ENCODE peak calls at places on chromosomes 13 and 19, in nine cellular contexts. One of them, this sample, is unnamed.
A peak's percentile ranks its signal among the peaks of the same experiment; 100 is the strongest.

GRCh38 chr19:4371898-4372629 is 28.3 kb downstream of the SH3GL1 start:
- DNase-seq in mammary epithelial cell: no peak
- DNase-seq in uterus: no peak
- DNase-seq in tibial nerve: no peak
- DNase-seq in mucosa of descending colon: no peak
- DNase-seq in WERI-Rb-1: no peak
- DNase-seq in GM12865: no peak
- DNase-seq in IMR-90: no peak
- DNase-seq in AG04450: no peak
- DNase-seq in this sample: no peak

GRCh38 chr13:32940601-32941000 is 75.6 kb upstream of the KL start:
- DNase-seq in mammary epithelial cell: no peak
- DNase-seq in uterus: no peak
- DNase-seq in tibial nerve: no peak
- DNase-seq in mucosa of descending colon: no peak
- DNase-seq in WERI-Rb-1: no peak
- DNase-seq in GM12865: peak; percentile 39
- DNase-seq in IMR-90: peak; percentile 56
- DNase-seq in AG04450: peak; percentile 6
- DNase-seq in this sample: no peak

GRCh38 chr13:98729526-98730057 is 22.9 kb downstream of the SLC15A1 start:
- DNase-seq in mammary epithelial cell: no peak
- DNase-seq in uterus: no peak
- DNase-seq in tibial nerve: no peak
- DNase-seq in mucosa of descending colon: no peak
- DNase-seq in WERI-Rb-1: no peak
- DNase-seq in GM12865: no peak
- DNase-seq in IMR-90: no peak
- DNase-seq in AG04450: no peak
- DNase-seq in this sample: no peak

GRCh38 chr13:93603043-93603442 is 376.4 kb downstream of the GPC6 start:
- DNase-seq in mammary epithelial cell: peak; percentile 86
- DNase-seq in uterus: no peak
- DNase-seq in tibial nerve: no peak
- DNase-seq in mucosa of descending colon: no peak
- DNase-seq in WERI-Rb-1: no peak
- DNase-seq in GM12865: no peak
- DNase-seq in IMR-90: peak; percentile 82
- DNase-seq in AG04450: peak; percentile 30
- DNase-seq in this sample: peak; percentile 91

GRCh38 chr13:103762523-103762922 is 696.3 kb upstream of the SLC10A2 start:
- DNase-seq in mammary epithelial cell: no peak
- DNase-seq in uterus: no peak
- DNase-seq in tibial nerve: no peak
- DNase-seq in mucosa of descending colon: no peak
- DNase-seq in WERI-Rb-1: no peak
- DNase-seq in GM12865: no peak
- DNase-seq in IMR-90: no peak
- DNase-seq in AG04450: no peak
- DNase-seq in this sample: no peak

GRCh38 chr13:32125221-32125621 is 93.6 kb downstream of the FRY start:
- DNase-seq in mammary epithelial cell: peak; percentile 61
- DNase-seq in uterus: no peak
- DNase-seq in tibial nerve: no peak
- DNase-seq in mucosa of descending colon: no peak
- DNase-seq in WERI-Rb-1: no peak
- DNase-seq in GM12865: no peak
- DNase-seq in IMR-90: peak; percentile 26
- DNase-seq in AG04450: no peak
- DNase-seq in this sample: no peak

GRCh38 chr13:97257800-97258799 is 36.0 kb downstream of the MBNL2 start:
- DNase-seq in mammary epithelial cell: peak; percentile 79
- DNase-seq in uterus: peak; percentile 75
- DNase-seq in tibial nerve: no peak
- DNase-seq in mucosa of descending colon: no peak
- DNase-seq in WERI-Rb-1: no peak
- DNase-seq in GM12865: peak; percentile 52
- DNase-seq in IMR-90: peak; percentile 90
- DNase-seq in AG04450: no peak
- DNase-seq in this sample: peak; percentile 81

GRCh38 chr19:2371656-2372055 is 11.6 kb downstream of the TMPRSS9 start:
- DNase-seq in mammary epithelial cell: peak; percentile 22
- DNase-seq in uterus: no peak
- DNase-seq in tibial nerve: no peak
- DNase-seq in mucosa of descending colon: no peak
- DNase-seq in WERI-Rb-1: no peak
- DNase-seq in GM12865: no peak
- DNase-seq in IMR-90: peak; percentile 60
- DNase-seq in AG04450: no peak
- DNase-seq in this sample: peak; percentile 21

GRCh38 chr13:74062933-74063332 is 71.3 kb downstream of the KLF12 start:
- DNase-seq in mammary epithelial cell: no peak
- DNase-seq in uterus: peak; percentile 49
- DNase-seq in tibial nerve: no peak
- DNase-seq in mucosa of descending colon: peak; percentile 49
- DNase-seq in WERI-Rb-1: no peak
- DNase-seq in GM12865: peak; percentile 85
- DNase-seq in IMR-90: peak; percentile 74
- DNase-seq in AG04450: no peak
- DNase-seq in this sample: no peak

GRCh38 chr19:16345457-16345856 is 20.8 kb downstream of the KLF2 start:
- DNase-seq in mammary epithelial cell: no peak
- DNase-seq in uterus: no peak
- DNase-seq in tibial nerve: no peak
- DNase-seq in mucosa of descending colon: no peak
- DNase-seq in WERI-Rb-1: no peak
- DNase-seq in GM12865: no peak
- DNase-seq in IMR-90: no peak
- DNase-seq in AG04450: no peak
- DNase-seq in this sample: no peak

GRCh38 chr13:101412076-101412475 is 4.2 kb downstream of the NALCN start:
- DNase-seq in mammary epithelial cell: no peak
- DNase-seq in uterus: no peak
- DNase-seq in tibial nerve: no peak
- DNase-seq in mucosa of descending colon: no peak
- DNase-seq in WERI-Rb-1: no peak
- DNase-seq in GM12865: no peak
- DNase-seq in IMR-90: no peak
- DNase-seq in AG04450: no peak
- DNase-seq in this sample: no peak

GRCh38 chr13:101415358-101416174 is 742 bp downstream of the NALCN start:
- DNase-seq in mammary epithelial cell: no peak
- DNase-seq in uterus: no peak
- DNase-seq in tibial nerve: no peak
- DNase-seq in mucosa of descending colon: no peak
- DNase-seq in WERI-Rb-1: peak; percentile 28
- DNase-seq in GM12865: peak; percentile 34
- DNase-seq in IMR-90: no peak
- DNase-seq in AG04450: no peak
- DNase-seq in this sample: no peak

GRCh38 chr13:101417501-101417900 is 1.2 kb upstream of the NALCN start:
- DNase-seq in mammary epithelial cell: no peak
- DNase-seq in uterus: no peak
- DNase-seq in tibial nerve: no peak
- DNase-seq in mucosa of descending colon: no peak
- DNase-seq in WERI-Rb-1: no peak
- DNase-seq in GM12865: no peak
- DNase-seq in IMR-90: no peak
- DNase-seq in AG04450: no peak
- DNase-seq in this sample: no peak

GRCh38 chr13:101417043-101417406 is 717 bp upstream of the NALCN start:
- DNase-seq in mammary epithelial cell: peak; percentile 87
- DNase-seq in uterus: no peak
- DNase-seq in tibial nerve: no peak
- DNase-seq in mucosa of descending colon: no peak
- DNase-seq in WERI-Rb-1: no peak
- DNase-seq in GM12865: no peak
- DNase-seq in IMR-90: peak; percentile 84
- DNase-seq in AG04450: peak; percentile 26
- DNase-seq in this sample: peak; percentile 76

DNA sequence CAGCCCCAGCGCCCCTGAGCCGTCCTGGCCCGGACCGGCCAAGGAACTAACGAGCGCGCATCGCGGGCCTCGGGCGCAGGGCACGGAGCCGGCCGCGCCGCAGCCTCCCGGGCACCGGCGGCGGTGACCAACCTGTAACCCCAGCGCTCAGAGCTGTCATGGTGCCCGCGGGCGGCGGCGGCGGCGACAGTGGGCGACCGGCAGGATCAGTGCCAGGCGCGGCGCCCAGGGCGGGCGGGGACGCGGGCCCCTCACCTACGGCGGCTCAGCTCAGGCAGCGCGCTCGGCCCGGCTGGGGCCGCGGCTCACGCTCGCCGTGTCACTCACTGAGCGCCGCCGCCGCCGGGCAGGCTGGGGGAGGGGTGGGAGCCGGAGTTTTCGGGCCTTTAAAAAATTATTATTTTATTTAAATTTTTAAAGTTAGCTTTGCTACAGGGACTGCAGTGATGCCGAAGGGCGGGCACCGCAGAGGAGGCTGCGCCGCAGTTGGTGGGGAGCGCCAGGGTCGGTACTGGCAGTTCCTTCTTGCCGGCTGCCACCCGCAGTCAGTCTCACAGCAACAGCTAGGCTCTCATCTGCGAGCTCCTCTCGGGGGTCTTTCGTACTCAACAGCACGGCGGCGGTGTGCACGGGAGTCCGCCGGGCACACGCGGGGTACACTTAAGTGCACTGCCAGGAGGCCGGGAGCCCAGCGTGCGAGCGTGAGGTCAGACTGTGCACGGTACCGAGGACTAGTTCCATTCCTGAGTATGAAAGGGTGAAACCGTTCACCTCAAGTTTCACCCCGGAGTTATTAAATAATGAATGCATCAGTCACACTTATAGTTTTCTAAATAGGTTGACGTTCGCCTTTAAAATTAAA is at the start of gene NALCN:
- DNase-seq in mammary epithelial cell: peak; percentile 14
- DNase-seq in uterus: no peak
- DNase-seq in tibial nerve: no peak
- DNase-seq in mucosa of descending colon: no peak
- DNase-seq in WERI-Rb-1: peak; percentile 58
- DNase-seq in GM12865: no peak
- DNase-seq in IMR-90: no peak
- DNase-seq in AG04450: no peak
- DNase-seq in this sample: peak; percentile 28
- H3K4me3 ChIP-seq in mammary epithelial cell: peak within 1 kb of the TSS; percentile 71
- H3K4me3 ChIP-seq in uterus: no peak within 1 kb of the TSS
- H3K4me3 ChIP-seq in tibial nerve: peak within 1 kb of the TSS; percentile 52
- H3K4me3 ChIP-seq in mucosa of descending colon: no peak within 1 kb of the TSS
- H3K4me3 ChIP-seq in WERI-Rb-1: peak within 1 kb of the TSS; percentile 77
- H3K4me3 ChIP-seq in GM12865: no peak within 1 kb of the TSS
- H3K4me3 ChIP-seq in IMR-90: peak within 1 kb of the TSS; percentile 65
- H3K4me3 ChIP-seq in AG04450: peak within 1 kb of the TSS; percentile 63
- H3K4me3 ChIP-seq in this sample: peak within 1 kb of the TSS; percentile 45

GRCh38 chr19:14474827-14475226 is 327 bp downstream of the PTGER1 start:
- DNase-seq in mammary epithelial cell: no peak
- DNase-seq in uterus: no peak
- DNase-seq in tibial nerve: no peak
- DNase-seq in mucosa of descending colon: no peak
- DNase-seq in WERI-Rb-1: no peak
- DNase-seq in GM12865: no peak
- DNase-seq in IMR-90: no peak
- DNase-seq in AG04450: no peak
- DNase-seq in this sample: no peak
- H3K4me3 ChIP-seq in mammary epithelial cell: no peak overlapping the region
- H3K4me3 ChIP-seq in uterus: no peak overlapping the region
- H3K4me3 ChIP-seq in tibial nerve: no peak overlapping the region
- H3K4me3 ChIP-seq in mucosa of descending colon: no peak overlapping the region
- H3K4me3 ChIP-seq in WERI-Rb-1: peak overlapping the region; percentile 46
- H3K4me3 ChIP-seq in GM12865: no peak overlapping the region
- H3K4me3 ChIP-seq in IMR-90: peak overlapping the region; percentile 7
- H3K4me3 ChIP-seq in AG04450: peak overlapping the region; percentile 54
- H3K4me3 ChIP-seq in this sample: no peak overlapping the region

DNA sequence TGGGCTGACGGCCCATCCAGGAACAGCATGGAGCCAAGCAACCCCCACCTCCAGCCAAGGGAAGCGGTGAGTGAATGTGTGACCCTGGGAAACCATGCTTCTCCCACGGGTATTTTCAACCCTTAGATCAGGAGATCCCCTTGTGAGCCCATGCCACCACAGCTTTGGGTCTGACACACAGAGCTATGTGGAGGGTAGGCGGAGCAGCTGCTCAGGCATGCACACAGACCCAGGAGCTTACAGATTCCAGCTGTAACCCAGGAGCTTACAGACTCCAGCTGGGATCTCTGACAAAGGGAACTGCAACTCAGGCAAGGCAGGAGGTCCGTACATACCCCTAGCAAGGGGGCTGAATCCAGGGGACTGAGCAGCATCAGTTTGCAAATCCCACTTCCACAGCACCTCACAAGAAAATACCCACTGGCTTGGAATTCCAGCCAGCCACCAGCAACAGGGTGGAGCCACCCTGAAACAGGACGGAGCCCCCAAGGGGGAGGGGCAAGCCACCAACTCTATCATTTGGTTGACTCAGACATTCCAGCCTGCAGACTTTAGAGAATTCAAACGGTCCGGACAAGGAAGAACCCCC is 40.8 kb upstream of the RFXAP start:
- DNase-seq in mammary epithelial cell: peak; percentile 27
- DNase-seq in uterus: no peak
- DNase-seq in tibial nerve: no peak
- DNase-seq in mucosa of descending colon: no peak
- DNase-seq in WERI-Rb-1: no peak
- DNase-seq in GM12865: peak; percentile 54
- DNase-seq in IMR-90: peak; percentile 74
- DNase-seq in AG04450: peak; percentile 81
- DNase-seq in this sample: peak; percentile 23
- H3K4me3 ChIP-seq in mammary epithelial cell: no peak overlapping the region
- H3K4me3 ChIP-seq in uterus: no peak overlapping the region
- H3K4me3 ChIP-seq in tibial nerve: no peak overlapping the region
- H3K4me3 ChIP-seq in mucosa of descending colon: no peak overlapping the region
- H3K4me3 ChIP-seq in WERI-Rb-1: no peak overlapping the region
- H3K4me3 ChIP-seq in GM12865: no peak overlapping the region
- H3K4me3 ChIP-seq in IMR-90: peak overlapping the region; percentile 53
- H3K4me3 ChIP-seq in AG04450: peak overlapping the region; percentile 53
- H3K4me3 ChIP-seq in this sample: no peak overlapping the region

GRCh38 chr19:45247136-45247535 is 1.9 kb upstream of the EXOC3L2 start:
- DNase-seq in mammary epithelial cell: no peak
- DNase-seq in uterus: no peak
- DNase-seq in tibial nerve: no peak
- DNase-seq in mucosa of descending colon: no peak
- DNase-seq in WERI-Rb-1: no peak
- DNase-seq in GM12865: no peak
- DNase-seq in IMR-90: no peak
- DNase-seq in AG04450: no peak
- DNase-seq in this sample: no peak

GRCh38 chr19:45245826-45246225 is 619 bp upstream of the EXOC3L2 start:
- DNase-seq in mammary epithelial cell: no peak
- DNase-seq in uterus: no peak
- DNase-seq in tibial nerve: no peak
- DNase-seq in mucosa of descending colon: no peak
- DNase-seq in WERI-Rb-1: no peak
- DNase-seq in GM12865: no peak
- DNase-seq in IMR-90: no peak
- DNase-seq in AG04450: no peak
- DNase-seq in this sample: no peak

GRCh38 chr19:45243144-45243732 is 2.0 kb downstream of the EXOC3L2 start:
- DNase-seq in mammary epithelial cell: no peak
- DNase-seq in uterus: no peak
- DNase-seq in tibial nerve: no peak
- DNase-seq in mucosa of descending colon: no peak
- DNase-seq in WERI-Rb-1: no peak
- DNase-seq in GM12865: no peak
- DNase-seq in IMR-90: no peak
- DNase-seq in AG04450: no peak
- DNase-seq in this sample: no peak

GRCh38 chr19:45244133-45244532 is 1.1 kb downstream of the EXOC3L2 start:
- DNase-seq in mammary epithelial cell: no peak
- DNase-seq in uterus: no peak
- DNase-seq in tibial nerve: no peak
- DNase-seq in mucosa of descending colon: no peak
- DNase-seq in WERI-Rb-1: no peak
- DNase-seq in GM12865: no peak
- DNase-seq in IMR-90: no peak
- DNase-seq in AG04450: no peak
- DNase-seq in this sample: no peak

GRCh38 chr19:45245334-45245787 is at the start of gene EXOC3L2:
- DNase-seq in mammary epithelial cell: no peak
- DNase-seq in uterus: no peak
- DNase-seq in tibial nerve: no peak
- DNase-seq in mucosa of descending colon: no peak
- DNase-seq in WERI-Rb-1: no peak
- DNase-seq in GM12865: no peak
- DNase-seq in IMR-90: no peak
- DNase-seq in AG04450: no peak
- DNase-seq in this sample: no peak
- H3K4me3 ChIP-seq in mammary epithelial cell: no peak within 1 kb of the TSS
- H3K4me3 ChIP-seq in uterus: no peak within 1 kb of the TSS
- H3K4me3 ChIP-seq in tibial nerve: no peak within 1 kb of the TSS
- H3K4me3 ChIP-seq in mucosa of descending colon: no peak within 1 kb of the TSS
- H3K4me3 ChIP-seq in WERI-Rb-1: no peak within 1 kb of the TSS
- H3K4me3 ChIP-seq in GM12865: no peak within 1 kb of the TSS
- H3K4me3 ChIP-seq in IMR-90: no peak within 1 kb of the TSS
- H3K4me3 ChIP-seq in AG04450: no peak within 1 kb of the TSS
- H3K4me3 ChIP-seq in this sample: no peak within 1 kb of the TSS

This sample was measured in epithelial cell of esophagus.